ENCODE peak calls at places on chromosomes 16 and 17, in eight cellular contexts. S is stimulated activated CD4-positive, alpha-beta T cell treated with anti-CD3 and anti-CD28 coated beads, Interleukin-2, amount 100 ng/mL, for 48 hours; R is central memory CD4-positive, alpha-beta T cell; N is NCI-H2081; Q is AG08396; O is stimulated activated CD8-positive, alpha-beta memory T cell treated with anti-CD3 and anti-CD28 coated beads, Interleukin-7, amount 100 ng/mL, for 48 hours; E is neural progenitor cell; P is HFFc6. Z is an unnamed sample.

GRCh38 chr17:76845524-76845923 is 22.7 kb upstream of the MGAT5B start:
- DNase-seq in R (no peak), O (no peak), N (no peak), S (no peak), Q (no peak), E (no peak), P (no peak), Z (no peak)

GRCh38 chr17:49738456-49739163 is 25.3 kb downstream of the FAM117A start:
- DNase-seq in O (no peak), N (no peak), S (no peak), R (no peak), Q (no peak), P (no peak), E (no peak), Z (no peak)

GRCh38 chr16:11972128-11972527 is 4.4 kb upstream of the SNX29 start:
- DNase-seq in S (no peak), P (no peak), R (no peak), O (no peak), Q (no peak), E (no peak), N (no peak), Z (no peak)

GRCh38 chr16:76768948-76769347 is 422.0 kb upstream of the MON1B start:
- DNase-seq in N (no peak), P (no peak), R (no peak), E (no peak), S (no peak), O (no peak), Q (no peak), Z (no peak)

GRCh38 chr16:57613514-57613913 is 14.9 kb upstream of the ADGRG1 start:
- DNase-seq in Q (no peak), E (no peak), S (no peak), N (no peak), O (no peak), R (no peak), P (no peak), Z (no peak)

GRCh38 chr16:56610017-56610608 is 1.7 kb downstream of the MT2A start:
- DNase-seq in P (peak; percentile 65), R (peak; percentile 79), S (peak; percentile 59), N (no peak), Q (no peak), E (no peak), O (peak; percentile 79), Z (peak; percentile 62)

GRCh38 chr17:69478916-69479315 is 64.4 kb downstream of the MAP2K6 start:
- DNase-seq in N (no peak), E (no peak), O (no peak), R (no peak), Q (no peak), P (no peak), S (no peak), Z (no peak)

GRCh38 chr16:31696968-31697743 is 169.5 kb downstream of the AHSP start:
- DNase-seq in E (peak; percentile 27), N (peak; percentile 4), P (peak; percentile 43), S (no peak), O (no peak), R (no peak), Q (peak; percentile 71), Z (no peak)

GRCh38 chr17:8244768-8245167 is 3.1 kb downstream of the CTC1 start:
- DNase-seq in R (no peak), E (no peak), N (no peak), S (no peak), O (no peak), Q (no peak), P (no peak), Z (no peak)

GRCh38 chr16:83994087-83994486 is 26.0 kb downstream of the NECAB2 start:
- DNase-seq in O (no peak), P (peak; percentile 91), Q (peak; percentile 86), R (no peak), N (no peak), E (no peak), S (no peak), Z (no peak)

GRCh38 chr16:15498427-15499175 is 64.2 kb downstream of the BMERB1 start:
- DNase-seq in P (peak; percentile 28), N (no peak), R (no peak), S (no peak), O (no peak), E (peak; percentile 39), Q (no peak), Z (no peak)

GRCh38 chr17:67830440-67830839 is 5.1 kb downstream of the BPTF start:
- DNase-seq in R (no peak), S (no peak), P (no peak), N (no peak), Q (no peak), E (peak; percentile 48), O (no peak), Z (no peak)

GRCh38 chr17:61461967-61462733 is 9.9 kb downstream of the TBX4 start:
- DNase-seq in E (peak; percentile 50), P (no peak), R (no peak), O (no peak), S (no peak), N (no peak), Q (no peak), Z (peak; percentile 12)

GRCh38 chr16:15811778-15812750 is 44.8 kb downstream of the MYH11 start:
- DNase-seq in Q (peak; percentile 86), P (peak; percentile 96), R (no peak), E (peak; percentile 58), O (no peak), S (no peak), N (no peak), Z (no peak)

Z was measured in activated CD4-positive, alpha-beta T cell treated with anti-CD3 and anti-CD28 coated beads, Interleukin-2, amount 10 ng/mL, durations not matched to agents 7 days and 5 days.